ENCODE peak calls at places on chromosome 17, in nine cellular contexts. Q is CD4-positive, alpha-beta memory T cell; Y is MM.1S; O is AG04450; F is GM23248; U is cardiac muscle cell; K is adrenal gland; V is thoracic aorta; N is tibial artery. I is an unnamed sample.

GRCh38 chr17:29216856-29217255 is 29.8 kb upstream of the CRYBA1 start:
- DNase-seq in N (no peak), F (no peak), U (no peak), Q (no peak), K (no peak), Y (no peak), O (no peak), V (no peak), I (no peak)

GRCh38 chr17:68592667-68593330 is 8.4 kb downstream of the FAM20A start:
- DNase-seq in K (no peak), Y (no peak), V (no peak), O (no peak), U (no peak), N (no peak), F (peak; percentile 53), Q (no peak), I (peak; percentile 12)

GRCh38 chr17:1847191-1847590 is 17.4 kb downstream of the RPA1 start:
- DNase-seq in N (no peak), F (no peak), Q (no peak), K (no peak), O (no peak), V (no peak), U (peak; percentile 82), Y (no peak), I (no peak)

GRCh38 chr17:45129940-45130639 is 2.2 kb downstream of the PLCD3 start:
- DNase-seq in F (peak; percentile 47), O (no peak), V (no peak), Q (peak; percentile 5), U (peak; percentile 30), Y (no peak), N (peak; percentile 57), K (peak; percentile 86), I (no peak)

GRCh38 chr17:75277664-75278071 is 6.6 kb upstream of the MIF4GD start:
- DNase-seq in Q (no peak), Y (no peak), K (no peak), U (no peak), N (no peak), F (peak; percentile 70), V (no peak), O (no peak), I (no peak)

GRCh38 chr17:82367724-82368524 is 3.6 kb upstream of the UTS2R start:
- DNase-seq in F (no peak), K (no peak), Q (no peak), V (no peak), Y (no peak), O (no peak), N (no peak), U (peak; percentile 42), I (no peak)

GRCh38 chr17:81365148-81365600 is 30.1 kb upstream of the BAHCC1 start:
- DNase-seq in K (peak; percentile 85), Q (no peak), Y (no peak), O (no peak), N (no peak), V (no peak), F (peak; percentile 91), U (peak; percentile 81), I (no peak)

GRCh38 chr17:68456529-68457167 is 648 bp downstream of the WIPI1 start:
- DNase-seq in N (peak; percentile 94), Q (no peak), O (peak; percentile 77), F (peak; percentile 96), Y (peak; percentile 36), K (peak; percentile 93), U (peak; percentile 90), V (peak; percentile 32), I (no peak)

GRCh38 chr17:73309727-73310555 is 1.9 kb downstream of the CDC42EP4 start:
- DNase-seq in Y (no peak), Q (no peak), F (peak; percentile 58), N (no peak), V (no peak), U (no peak), O (no peak), K (peak; percentile 85), I (no peak)

GRCh38 chr17:77600346-77600745 is 358.2 kb upstream of the TNRC6C start:
- DNase-seq in K (no peak), Q (no peak), Y (no peak), U (no peak), N (no peak), O (no peak), F (no peak), V (no peak), I (no peak)
- H3K27ac ChIP-seq in K (peak overlapping the region; percentile 77), Q (no peak overlapping the region), Y (no peak overlapping the region), U (no peak overlapping the region), N (peak overlapping the region; percentile 91), O (no peak overlapping the region), F (no peak overlapping the region), V (peak overlapping the region; percentile 99), I (no peak overlapping the region)

GRCh38 chr17:47830991-47831933 is at the start of the genes LRRC46 and MRPL10:
- DNase-seq in K (peak; percentile 97), F (peak; percentile 97), O (peak; percentile 82), Y (peak; percentile 93), V (peak; percentile 58), N (peak; percentile 96), U (peak; percentile 97), Q (peak; percentile 90), I (peak; percentile 70)

GRCh38 chr17:47829870-47830269 is 1.5 kb downstream of the MRPL10 start:
- DNase-seq in F (no peak), N (no peak), Y (peak; percentile 29), K (no peak), O (no peak), U (no peak), Q (peak; percentile 91), V (no peak), I (no peak)

GRCh38 chr17:47834756-47835155 is 3.3 kb downstream of the LRRC46 start:
- DNase-seq in Y (no peak), K (no peak), O (no peak), V (no peak), Q (no peak), N (no peak), F (no peak), U (no peak), I (no peak)

GRCh38 chr17:47830396-47830907 is 889 bp downstream of the MRPL10 start:
- DNase-seq in O (no peak), Q (no peak), F (no peak), K (peak; percentile 58), U (no peak), V (no peak), N (no peak), Y (no peak), I (no peak)

DNA sequence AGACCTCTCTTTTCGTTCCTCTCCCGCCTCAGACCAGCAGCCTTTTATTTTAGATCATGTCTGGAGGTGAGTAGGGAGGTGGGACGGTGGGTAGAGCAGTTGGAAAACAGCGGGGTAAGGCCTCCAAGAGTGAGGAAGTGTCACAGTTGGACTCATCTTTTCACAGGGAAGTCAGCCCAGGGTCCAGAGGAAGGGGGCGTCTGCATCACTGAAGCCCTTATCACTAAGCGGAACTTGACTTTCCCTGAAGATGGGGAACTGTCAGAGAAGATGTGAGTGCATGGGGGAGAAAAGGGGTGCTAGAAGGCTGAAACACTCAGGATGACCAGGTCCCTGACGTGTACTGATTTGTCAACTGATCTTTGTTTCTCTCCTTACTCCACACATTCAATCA is 461 bp downstream of the LRRC46 start:
- DNase-seq in Q (no peak), K (no peak), U (no peak), N (no peak), V (no peak), Y (no peak), O (no peak), F (peak; percentile 22), I (no peak)
- H3K27ac ChIP-seq in Q (peak overlapping the region; percentile 82), K (no peak overlapping the region), U (no peak overlapping the region), N (peak overlapping the region; percentile 77), V (peak overlapping the region; percentile 75), Y (no peak overlapping the region), O (no peak overlapping the region), F (peak overlapping the region; percentile 34), I (no peak overlapping the region)

GRCh38 chr17:50554201-50554600 is 6.3 kb upstream of the CACNA1G start:
- DNase-seq in K (no peak), Q (no peak), V (no peak), O (no peak), F (no peak), Y (no peak), N (no peak), U (no peak), I (no peak)

GRCh38 chr17:50551433-50551815 is 4.5 kb downstream of the SPATA20 start:
- DNase-seq in N (no peak), Y (no peak), F (no peak), K (no peak), O (no peak), Q (no peak), V (no peak), U (no peak), I (no peak)

GRCh38 chr17:50550661-50551432 is 3.9 kb downstream of the SPATA20 start:
- DNase-seq in Q (no peak), K (peak; percentile 93), Y (no peak), N (peak; percentile 90), F (peak; percentile 93), O (peak; percentile 73), V (peak; percentile 46), U (peak; percentile 93), I (no peak)

GRCh38 chr17:50549969-50550368 is 3.0 kb downstream of the SPATA20 start:
- DNase-seq in Y (no peak), V (no peak), F (no peak), U (no peak), K (no peak), Q (no peak), O (no peak), N (no peak), I (no peak)

DNA sequence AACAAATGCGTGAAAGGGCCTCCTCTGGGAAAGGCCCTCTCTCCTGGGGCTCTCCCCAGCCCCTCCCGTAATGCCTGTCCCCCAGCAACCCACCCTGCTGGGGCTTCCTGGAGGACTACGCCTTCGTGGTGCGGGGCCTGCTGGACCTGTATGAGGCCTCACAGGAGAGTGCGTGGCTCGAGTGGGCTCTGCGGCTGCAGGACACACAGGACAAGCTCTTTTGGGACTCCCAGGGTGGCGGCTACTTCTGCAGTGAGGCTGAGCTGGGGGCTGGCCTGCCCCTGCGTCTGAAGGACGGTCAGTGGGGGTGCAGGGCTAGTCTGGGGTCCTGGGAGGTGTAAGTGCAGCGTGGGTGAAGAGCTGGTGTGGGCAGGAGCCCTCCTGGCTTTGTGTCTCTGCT is 4.9 kb downstream of the SPATA20 start:
- DNase-seq in F (no peak), K (no peak), Q (no peak), Y (no peak), V (no peak), N (no peak), O (no peak), U (no peak), I (no peak)
- H3K27ac ChIP-seq in F (no peak overlapping the region), K (no peak overlapping the region), Q (no peak overlapping the region), Y (no peak overlapping the region), V (no peak overlapping the region), N (no peak overlapping the region), O (no peak overlapping the region), U (no peak overlapping the region), I (no peak overlapping the region)

DNA sequence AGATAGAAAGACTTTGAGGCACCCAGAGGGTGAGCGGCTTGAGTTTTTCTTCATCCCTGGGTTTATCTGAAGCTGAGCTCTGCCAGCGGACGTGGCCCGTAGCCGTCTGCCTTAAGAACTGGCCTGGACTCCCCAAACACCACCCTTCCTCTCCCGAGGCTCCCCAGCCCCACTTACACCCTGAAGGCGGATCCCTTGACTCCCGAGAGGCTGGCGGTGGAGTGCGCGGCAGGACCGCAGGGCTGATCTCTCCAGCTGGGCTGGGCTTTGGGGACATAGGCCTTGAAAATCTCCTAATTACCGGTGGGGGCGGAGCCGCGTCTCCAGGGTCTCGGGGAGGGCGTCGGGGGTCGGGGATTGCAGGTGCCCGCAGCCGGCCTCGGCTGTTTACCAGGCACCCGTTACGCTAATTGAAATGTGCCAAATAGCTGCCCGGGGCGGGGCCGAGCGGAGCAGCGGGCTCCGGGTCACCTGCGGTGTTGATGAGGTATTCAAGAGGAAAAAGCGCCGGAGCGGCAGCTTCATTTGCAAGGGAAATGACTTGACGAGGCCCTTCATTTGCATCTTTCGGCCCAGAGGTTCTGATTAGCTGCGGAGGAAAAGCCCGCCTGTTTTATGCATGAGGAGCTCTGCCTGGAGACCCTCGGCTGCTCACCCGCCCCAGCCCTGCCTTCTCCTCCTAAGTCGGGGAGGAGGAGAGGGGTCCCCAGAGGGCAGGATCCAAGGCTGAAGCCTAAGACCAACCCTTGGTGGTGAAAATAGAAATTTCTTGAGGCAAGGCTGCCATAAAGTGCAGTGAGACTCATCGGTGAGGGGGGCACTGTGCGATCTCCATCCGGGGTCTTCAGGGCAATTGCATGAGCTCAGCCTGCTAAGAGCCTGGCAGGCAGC is 100.7 kb downstream of the MGAT5B start:
- DNase-seq in K (peak; percentile 66), N (no peak), O (no peak), Y (peak; percentile 94), Q (peak; percentile 62), F (no peak), V (no peak), U (peak; percentile 89), I (no peak)
- H3K27ac ChIP-seq in K (no peak overlapping the region), N (no peak overlapping the region), O (no peak overlapping the region), Y (peak overlapping the region; percentile 38), Q (no peak overlapping the region), F (no peak overlapping the region), V (no peak overlapping the region), U (peak overlapping the region; percentile 8), I (no peak overlapping the region)

I was measured in SK-N-MC.